ENCODE peak calls at places on chromosomes 7 and 10, in six cellular contexts. One of them, this sample, is unnamed.

GRCh38 chr7:79664884-79665676 is 211.6 kb upstream of the MAGI2 start:
- DNase-seq in AG09319: no peak
- DNase-seq in fibroblast of mammary gland: no peak
- DNase-seq in left ventricle myocardium superior: peak; percentile 58
- DNase-seq in left ventricle myocardium inferior: peak; percentile 18
- DNase-seq in NCI-H774: no peak
- DNase-seq in this sample: no peak

GRCh38 chr10:24645784-24646183 is 77.9 kb downstream of the ARHGAP21 start:
- DNase-seq in AG09319: no peak
- DNase-seq in fibroblast of mammary gland: peak; percentile 41
- DNase-seq in left ventricle myocardium superior: no peak
- DNase-seq in left ventricle myocardium inferior: no peak
- DNase-seq in NCI-H774: no peak
- DNase-seq in this sample: no peak

GRCh38 chr10:46525177-46525823 is 31.2 kb downstream of the GPRIN2 start:
- DNase-seq in AG09319: peak; percentile 29
- DNase-seq in fibroblast of mammary gland: peak; percentile 82
- DNase-seq in left ventricle myocardium superior: no peak
- DNase-seq in left ventricle myocardium inferior: no peak
- DNase-seq in NCI-H774: no peak
- DNase-seq in this sample: no peak

GRCh38 chr10:49370326-49371100 is 25.4 kb downstream of the DRGX start:
- DNase-seq in AG09319: no peak
- DNase-seq in fibroblast of mammary gland: no peak
- DNase-seq in left ventricle myocardium superior: no peak
- DNase-seq in left ventricle myocardium inferior: no peak
- DNase-seq in NCI-H774: no peak
- DNase-seq in this sample: no peak

GRCh38 chr7:108463613-108464012 is 7.4 kb upstream of the NRCAM start:
- DNase-seq in AG09319: no peak
- DNase-seq in fibroblast of mammary gland: no peak
- DNase-seq in left ventricle myocardium superior: no peak
- DNase-seq in left ventricle myocardium inferior: no peak
- DNase-seq in NCI-H774: no peak
- DNase-seq in this sample: no peak

GRCh38 chr7:41816111-41816510 is 113.2 kb upstream of the INHBA start:
- DNase-seq in AG09319: no peak
- DNase-seq in fibroblast of mammary gland: no peak
- DNase-seq in left ventricle myocardium superior: no peak
- DNase-seq in left ventricle myocardium inferior: no peak
- DNase-seq in NCI-H774: no peak
- DNase-seq in this sample: no peak

GRCh38 chr10:30751678-30752331 is 122.3 kb upstream of the LYZL2 start:
- DNase-seq in AG09319: peak; percentile 70
- DNase-seq in fibroblast of mammary gland: peak; percentile 85
- DNase-seq in left ventricle myocardium superior: peak; percentile 88
- DNase-seq in left ventricle myocardium inferior: peak; percentile 75
- DNase-seq in NCI-H774: peak; percentile 15
- DNase-seq in this sample: no peak

GRCh38 chr10:6621536-6621935 is 41.5 kb upstream of the PRKCQ start:
- DNase-seq in AG09319: no peak
- DNase-seq in fibroblast of mammary gland: peak; percentile 47
- DNase-seq in left ventricle myocardium superior: no peak
- DNase-seq in left ventricle myocardium inferior: no peak
- DNase-seq in NCI-H774: no peak
- DNase-seq in this sample: no peak

GRCh38 chr10:33106767-33107166 is 148.7 kb upstream of the ITGB1 start:
- DNase-seq in AG09319: no peak
- DNase-seq in fibroblast of mammary gland: no peak
- DNase-seq in left ventricle myocardium superior: no peak
- DNase-seq in left ventricle myocardium inferior: no peak
- DNase-seq in NCI-H774: no peak
- DNase-seq in this sample: no peak

GRCh38 chr7:139682136-139683013 is 95.4 kb downstream of the HIPK2 start:
- DNase-seq in AG09319: no peak
- DNase-seq in fibroblast of mammary gland: peak; percentile 96
- DNase-seq in left ventricle myocardium superior: no peak
- DNase-seq in left ventricle myocardium inferior: no peak
- DNase-seq in NCI-H774: no peak
- DNase-seq in this sample: no peak

GRCh38 chr10:130717088-130717487 is 580.9 kb downstream of the GLRX3 start:
- DNase-seq in AG09319: no peak
- DNase-seq in fibroblast of mammary gland: no peak
- DNase-seq in left ventricle myocardium superior: no peak
- DNase-seq in left ventricle myocardium inferior: no peak
- DNase-seq in NCI-H774: no peak
- DNase-seq in this sample: no peak

GRCh38 chr10:29409241-29410051 is 120.6 kb downstream of the LYZL1 start:
- DNase-seq in AG09319: peak; percentile 22
- DNase-seq in fibroblast of mammary gland: peak; percentile 63
- DNase-seq in left ventricle myocardium superior: peak; percentile 90
- DNase-seq in left ventricle myocardium inferior: peak; percentile 82
- DNase-seq in NCI-H774: peak; percentile 29
- DNase-seq in this sample: no peak

This sample was measured in NCI-H2081 treated with DMSO at 0.1 percent for 48 hours.